ENCODE peak calls at places on chromosomes 12 and 14, in nine cellular contexts. S is uterus, A is mammary epithelial cell, F is suprapubic skin, P is spleen, N is lower lobe of right lung, Q is aorta, U is transverse colon, M is left ventricle myocardium inferior. V is an unnamed sample.

GRCh38 chr14:101705733-101706508 is 55.6 kb upstream of the PPP2R5C start:
- DNase-seq in S (no peak), A (no peak), F (peak), P (peak), N (peak), Q (peak), U (peak), M (peak), V (no peak)

GRCh38 chr12:388547-389137 is 478 bp downstream of the KDM5A start:
- DNase-seq in S (no peak), A (peak), F (no peak), P (peak), N (peak), Q (no peak), U (peak), M (peak), V (peak)

GRCh38 chr14:105486974-105487448 is 325 bp downstream of the CRIP1 start:
- DNase-seq in S (peak), A (no peak), F (peak), P (peak), N (peak), Q (peak), U (peak), M (peak), V (no peak)

GRCh38 chr14:65006251-65006721 is 19.6 kb downstream of the FNTB start:
- DNase-seq in S (no peak), A (no peak), F (no peak), P (no peak), N (no peak), Q (no peak), U (no peak), M (no peak), V (peak)

GRCh38 chr12:49869816-49870500 is 27.1 kb upstream of the BCDIN3D start:
- DNase-seq in S (peak), A (no peak), F (no peak), P (peak), N (no peak), Q (no peak), U (no peak), M (no peak), V (no peak)

GRCh38 chr12:1044697-1045096 is 53.7 kb downstream of the ERC1 start:
- DNase-seq in S (no peak), A (peak), F (no peak), P (no peak), N (no peak), Q (no peak), U (no peak), M (no peak), V (no peak)

GRCh38 chr14:69559581-69560011 is 15.1 kb downstream of the CCDC177 start:
- DNase-seq in S (no peak), A (peak), F (no peak), P (no peak), N (no peak), Q (no peak), U (no peak), M (no peak), V (no peak)

GRCh38 chr12:12684375-12685106 is 11.4 kb downstream of the GPR19 start:
- DNase-seq in S (no peak), A (peak), F (no peak), P (no peak), N (no peak), Q (peak), U (no peak), M (no peak), V (peak)

GRCh38 chr14:59422069-59422881 is 42.9 kb downstream of the GPR135 start:
- DNase-seq in S (no peak), A (no peak), F (no peak), P (no peak), N (no peak), Q (no peak), U (no peak), M (no peak), V (no peak)

GRCh38 chr14:92726135-92726932 is 22.1 kb downstream of the LGMN start:
- DNase-seq in S (peak), A (peak), F (peak), P (no peak), N (peak), Q (peak), U (peak), M (peak), V (peak)

GRCh38 chr14:92945959-92946846 is 23.3 kb downstream of the CHGA start:
- DNase-seq in S (no peak), A (peak), F (peak), P (peak), N (peak), Q (no peak), U (peak), M (peak), V (peak)

GRCh38 chr12:100473050-100473715 is 483 bp upstream of the NR1H4 start:
- DNase-seq in S (no peak), A (no peak), F (no peak), P (no peak), N (no peak), Q (no peak), U (no peak), M (no peak), V (no peak)

GRCh38 chr12:104467346-104467837 is 10.6 kb downstream of the CHST11 start:
- DNase-seq in S (no peak), A (no peak), F (no peak), P (no peak), N (no peak), Q (no peak), U (no peak), M (no peak), V (no peak)

GRCh38 chr12:24719293-24719721 is 229.6 kb downstream of the BCAT1 start:
- DNase-seq in S (no peak), A (peak), F (no peak), P (no peak), N (no peak), Q (no peak), U (no peak), M (no peak), V (peak)

DNA sequence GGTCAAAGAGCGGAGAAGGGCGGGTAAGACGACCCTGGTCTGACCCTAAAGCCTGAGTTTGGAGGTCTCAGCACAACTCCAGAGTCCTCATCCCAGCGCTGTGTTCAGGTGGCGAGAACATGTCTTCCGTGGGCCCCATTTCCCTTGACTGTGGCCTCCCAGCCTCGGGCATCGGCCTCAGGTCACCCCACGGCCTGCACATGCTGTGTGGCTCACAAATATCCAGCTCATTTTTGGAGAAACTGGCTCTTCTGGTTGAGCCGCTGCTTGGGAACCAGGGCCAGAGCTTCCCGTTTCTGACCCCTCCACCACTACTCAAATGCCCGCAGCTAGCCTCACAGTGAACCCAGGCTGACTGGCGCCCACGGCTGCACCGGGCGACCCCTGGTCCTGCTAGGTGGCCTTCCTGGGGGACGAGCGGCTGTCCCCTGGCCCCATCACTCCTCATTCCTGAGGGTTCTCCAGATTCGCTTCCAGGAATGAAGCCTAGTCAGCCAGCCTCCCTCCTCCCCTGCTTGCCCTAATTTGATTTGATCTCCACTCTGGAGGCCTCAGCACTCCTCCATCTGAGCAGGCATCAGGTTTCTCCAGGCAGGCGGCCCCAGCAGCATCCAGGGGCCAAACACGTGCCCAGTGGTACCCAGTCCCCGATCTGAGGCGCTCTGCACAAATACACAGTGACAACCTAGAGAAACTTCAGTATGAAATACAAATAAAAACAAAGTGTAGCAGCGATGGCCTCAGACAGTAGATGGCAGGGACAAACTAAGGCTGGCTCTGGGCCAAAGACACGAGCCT is 4.7 kb downstream of the P2RX2 start:
- DNase-seq in S (no peak), A (no peak), F (no peak), P (no peak), N (no peak), Q (no peak), U (no peak), M (no peak), V (no peak)
- H3K27ac ChIP-seq in S (peak), A (no peak), F (no peak), P (peak), N (no peak), Q (no peak), U (no peak), M (peak), V (no peak)

GRCh38 chr14:72645706-72646105 is 248.2 kb downstream of the DPF3 start:
- DNase-seq in S (no peak), A (no peak), F (no peak), P (no peak), N (no peak), Q (no peak), U (no peak), M (no peak), V (no peak)

GRCh38 chr14:72644038-72644437 is 249.9 kb downstream of the DPF3 start:
- DNase-seq in S (no peak), A (no peak), F (no peak), P (no peak), N (no peak), Q (no peak), U (no peak), M (no peak), V (no peak)

GRCh38 chr14:72644758-72645489 is 249.0 kb downstream of the DPF3 start:
- DNase-seq in S (no peak), A (no peak), F (no peak), P (no peak), N (no peak), Q (no peak), U (no peak), M (no peak), V (no peak)

GRCh38 chr14:72641086-72641485 is 252.8 kb downstream of the DPF3 start:
- DNase-seq in S (no peak), A (no peak), F (no peak), P (no peak), N (no peak), Q (no peak), U (no peak), M (no peak), V (no peak)

GRCh38 chr14:72643317-72643801 is 250.5 kb downstream of the DPF3 start:
- DNase-seq in S (no peak), A (peak), F (no peak), P (no peak), N (no peak), Q (peak), U (no peak), M (peak), V (peak)
- H3K4me3 ChIP-seq in S (no peak), A (no peak), F (no peak), P (no peak), N (no peak), Q (no peak), U (no peak), M (no peak), V (no peak)

DNA sequence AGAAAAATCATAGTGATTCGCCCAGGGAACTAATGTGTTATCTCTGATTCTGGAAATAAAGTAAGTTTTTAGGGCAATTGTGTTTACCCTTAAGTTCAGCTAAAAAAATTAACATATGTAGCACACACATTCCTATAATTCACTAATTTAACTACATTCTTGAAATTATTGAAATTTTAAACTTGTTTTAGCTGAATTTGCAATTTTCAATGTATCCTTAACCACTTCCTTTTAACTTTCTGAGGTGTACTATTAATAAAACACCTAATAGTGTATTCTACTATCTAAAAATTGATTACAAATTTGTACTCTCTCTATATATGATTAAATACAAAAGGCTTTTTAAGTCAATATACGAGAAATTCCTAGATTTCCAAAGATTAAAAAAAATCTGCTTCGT is 2.2 kb downstream of the KLHL28 start:
- DNase-seq in S (no peak), A (no peak), F (no peak), P (no peak), N (no peak), Q (no peak), U (no peak), M (no peak), V (no peak)
- H3K27ac ChIP-seq in S (no peak), A (peak), F (no peak), P (no peak), N (no peak), Q (no peak), U (no peak), M (peak), V (no peak)

DNA sequence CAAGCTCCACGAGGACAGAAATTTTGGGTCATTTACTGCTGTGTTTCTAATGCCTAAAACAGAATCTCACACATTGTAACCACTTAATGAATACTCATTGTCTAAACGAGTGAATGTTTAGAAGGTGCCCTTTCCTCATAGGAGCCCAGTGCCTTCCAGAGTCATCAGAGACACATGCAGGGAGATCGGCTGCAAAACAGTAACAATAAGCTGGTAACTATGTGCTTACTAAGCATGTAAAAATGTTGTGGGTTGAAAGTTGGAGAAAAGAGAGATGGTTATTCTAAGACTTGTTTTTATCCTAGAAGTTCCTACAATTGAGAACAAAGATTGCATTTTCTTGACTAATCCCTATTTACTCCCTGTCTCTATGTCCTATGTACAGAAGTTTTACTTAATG is 7.4 kb downstream of the TESPA1 start:
- DNase-seq in S (no peak), A (peak), F (no peak), P (no peak), N (no peak), Q (no peak), U (no peak), M (no peak), V (peak)
- H3K4me3 ChIP-seq in S (no peak), A (no peak), F (no peak), P (no peak), N (no peak), Q (no peak), U (no peak), M (no peak), V (no peak)

DNA sequence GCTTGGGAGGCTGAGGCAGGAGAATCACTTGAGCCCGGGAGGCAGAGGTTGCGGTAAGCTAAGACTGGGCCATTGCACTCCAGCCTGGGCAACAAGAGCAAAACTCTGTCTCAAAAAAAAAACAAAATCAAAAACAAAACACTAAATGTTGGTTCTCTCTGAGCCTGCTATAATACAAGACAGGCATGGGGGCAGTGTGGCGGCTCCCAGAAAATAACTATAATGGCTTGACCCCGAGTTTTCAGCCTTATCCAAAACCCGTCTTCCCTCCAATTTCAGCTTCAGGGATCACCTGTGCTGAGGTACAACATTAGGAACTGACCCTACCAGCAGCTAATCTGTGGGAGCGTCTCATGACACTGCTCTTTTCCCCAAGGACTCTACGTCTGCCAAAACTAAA is 862 bp downstream of the SLC7A7 start:
- DNase-seq in S (no peak), A (no peak), F (no peak), P (no peak), N (no peak), Q (no peak), U (no peak), M (no peak), V (no peak)
- H3K27ac ChIP-seq in S (no peak), A (no peak), F (no peak), P (peak), N (peak), Q (no peak), U (no peak), M (no peak), V (no peak)

DNA sequence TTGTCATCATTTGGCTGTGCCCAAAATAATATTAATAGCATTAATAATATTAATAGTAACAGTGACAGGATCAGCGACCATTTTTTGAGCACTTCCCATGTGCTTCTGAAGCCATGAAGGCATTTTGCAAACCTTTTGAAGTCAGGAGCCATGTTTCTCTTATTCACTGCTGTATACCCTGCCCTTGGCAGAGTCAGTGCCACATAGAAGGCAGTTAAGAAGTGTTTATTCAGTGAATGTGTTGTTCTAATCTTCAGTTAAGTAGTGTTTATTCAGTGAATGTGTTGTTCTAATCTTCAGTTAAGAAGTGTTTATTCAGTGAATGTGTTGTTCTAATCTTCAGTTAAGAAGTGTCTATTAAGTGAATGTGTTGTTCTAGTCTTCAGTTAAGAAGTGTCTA is 319.7 kb upstream of the NAV3 start:
- DNase-seq in S (no peak), A (no peak), F (no peak), P (no peak), N (no peak), Q (no peak), U (no peak), M (no peak), V (no peak)
- H3K4me3 ChIP-seq in S (no peak), A (no peak), F (no peak), P (no peak), N (no peak), Q (no peak), U (no peak), M (no peak), V (no peak)

DNA sequence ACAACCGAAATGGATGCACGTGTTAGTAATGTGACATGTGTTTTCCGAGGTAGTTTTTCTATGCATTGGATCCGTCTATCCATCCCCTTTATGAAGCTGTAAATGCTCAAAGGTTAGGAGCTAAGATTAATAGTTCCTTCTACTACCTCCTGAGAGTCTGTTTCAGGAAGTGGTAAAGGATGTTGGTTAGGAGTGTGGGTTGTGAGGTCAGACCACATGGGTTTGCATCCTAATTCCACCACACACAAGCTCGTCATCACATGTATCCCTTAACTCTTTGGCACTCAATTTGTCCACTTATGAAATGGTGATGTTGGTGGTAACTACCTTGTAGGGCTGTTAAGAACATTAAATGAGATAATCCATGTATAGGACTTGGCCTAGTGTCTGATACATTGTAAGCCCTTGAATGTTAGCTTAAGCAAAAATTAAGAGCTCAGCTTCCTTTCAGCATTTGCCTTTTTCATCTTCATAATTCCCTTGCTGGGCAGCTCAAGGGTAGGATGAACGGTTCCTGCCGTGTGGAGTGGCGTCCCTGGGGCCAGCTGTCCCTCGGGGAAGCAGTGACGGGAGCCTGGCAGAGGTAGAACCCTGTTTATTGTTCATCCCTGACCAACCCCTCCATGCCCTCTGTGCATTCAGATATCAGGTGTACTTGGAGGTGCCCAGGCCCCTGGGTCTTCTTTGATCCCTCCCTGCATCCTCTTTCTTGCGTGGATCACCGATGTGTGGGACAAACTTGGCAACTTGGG is 52.3 kb downstream of the TSPAN9 start:
- DNase-seq in S (no peak), A (peak), F (no peak), P (no peak), N (no peak), Q (no peak), U (no peak), M (no peak), V (peak)
- H3K27ac ChIP-seq in S (no peak), A (no peak), F (no peak), P (no peak), N (no peak), Q (peak), U (no peak), M (peak), V (no peak)

GRCh38 chr12:45192041-45192695 is 23.7 kb upstream of the ANO6 start:
- DNase-seq in S (no peak), A (peak), F (no peak), P (no peak), N (no peak), Q (no peak), U (no peak), M (no peak), V (peak)
- H3K4me3 ChIP-seq in S (no peak), A (no peak), F (no peak), P (no peak), N (no peak), Q (no peak), U (no peak), M (no peak), V (no peak)

DNA sequence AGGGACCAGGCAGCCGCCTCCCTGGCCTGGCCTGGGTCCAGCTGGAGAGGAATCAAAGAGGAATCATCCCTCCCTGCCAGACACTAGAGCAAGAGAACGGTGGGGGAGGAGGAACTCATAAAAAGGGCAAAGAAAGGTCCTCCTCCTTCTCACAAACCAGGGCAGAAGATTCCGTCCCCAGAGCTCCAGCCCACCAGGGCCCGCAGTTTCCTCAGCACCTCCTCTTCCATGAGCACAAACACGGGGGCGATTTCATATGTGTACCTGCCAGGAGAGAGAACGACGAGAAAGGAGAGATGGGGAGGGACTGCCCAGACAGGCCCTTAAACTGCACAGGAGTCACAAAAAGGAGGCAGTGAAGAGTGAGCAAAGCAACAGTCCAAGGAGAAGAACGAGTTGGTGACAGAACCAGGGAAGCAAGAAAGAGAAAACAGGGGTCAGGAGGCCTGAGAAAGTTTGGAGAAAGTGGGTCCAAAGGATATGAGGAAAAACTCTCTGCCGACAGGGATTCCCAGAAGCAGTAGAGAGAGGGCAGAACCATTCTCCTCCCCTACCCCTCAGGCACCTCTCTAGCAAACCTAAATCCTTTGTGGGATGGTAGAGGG is 8.7 kb upstream of the ZNF740 start:
- DNase-seq in S (peak), A (no peak), F (no peak), P (no peak), N (no peak), Q (no peak), U (no peak), M (no peak), V (no peak)
- H3K27ac ChIP-seq in S (peak), A (no peak), F (no peak), P (no peak), N (no peak), Q (no peak), U (no peak), M (no peak), V (no peak)